ENCODE peak calls at places on chromosome 15, in six cellular contexts. G is A549, R is lower lobe of right lung, L is GM20000, F is neural crest cell, I is HFF-Myc. W is an unnamed sample.

GRCh38 chr15:65189102-65189740 is 4.1 kb upstream of the CLPX start:
- DNase-seq in F (peak; percentile 26), G (peak; percentile 79), L (peak; percentile 65), R (no peak), I (no peak), W (no peak)

GRCh38 chr15:82139823-82140268 is 94.0 kb upstream of the MEX3B start:
- DNase-seq in G (peak; percentile 63), L (peak; percentile 25), R (no peak), I (no peak), F (no peak), W (no peak)

GRCh38 chr15:40558952-40559742 is 5.7 kb downstream of the CCDC32 start:
- DNase-seq in R (no peak), I (no peak), G (no peak), L (no peak), F (no peak), W (no peak)

GRCh38 chr15:70474682-70475438 is 288.5 kb downstream of the UACA start:
- DNase-seq in F (no peak), G (peak; percentile 90), I (no peak), L (no peak), R (peak; percentile 89), W (peak; percentile 79)

GRCh38 chr15:91894606-91895005 is 41.1 kb downstream of the SLCO3A1 start:
- DNase-seq in R (no peak), G (no peak), L (no peak), I (no peak), F (no peak), W (no peak)

GRCh38 chr15:70264014-70264492 is 166.3 kb upstream of the TLE3 start:
- DNase-seq in L (no peak), I (no peak), G (no peak), F (peak; percentile 38), R (no peak), W (no peak)

GRCh38 chr15:47750030-47750739 is 32.9 kb downstream of the SEMA6D start:
- DNase-seq in I (peak; percentile 40), F (no peak), G (no peak), R (no peak), L (no peak), W (no peak)

GRCh38 chr15:67779160-67780111 is 45.9 kb upstream of the SKOR1 start:
- DNase-seq in G (no peak), I (no peak), R (no peak), F (no peak), L (no peak), W (no peak)

GRCh38 chr15:45377630-45378148 is 655 bp downstream of the GATM start:
- DNase-seq in L (peak; percentile 23), I (no peak), R (no peak), G (no peak), F (no peak), W (no peak)

GRCh38 chr15:43958894-43959330 is 132.1 kb downstream of the WDR76 start:
- DNase-seq in G (no peak), L (no peak), I (no peak), R (no peak), F (no peak), W (no peak)

DNA sequence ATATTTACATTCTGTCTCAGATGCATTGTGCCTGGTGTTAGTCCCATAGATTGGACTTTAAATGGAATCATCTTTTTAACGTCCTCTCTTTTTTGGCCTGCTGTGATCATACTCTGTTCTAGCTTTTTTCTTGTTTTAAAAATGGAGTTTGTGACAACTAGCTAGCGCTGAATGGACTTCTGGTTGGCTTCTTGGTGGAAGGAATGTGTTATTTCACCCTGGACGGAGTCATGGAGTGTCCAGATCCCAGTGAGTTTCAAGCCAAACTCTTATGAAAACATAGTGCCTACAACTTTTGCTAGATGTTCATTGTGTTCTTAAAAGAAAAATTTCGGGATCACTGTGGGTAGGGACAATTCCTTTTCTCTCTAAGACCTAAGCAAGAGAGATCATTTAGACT is 192.6 kb downstream of the TCF12 start:
- DNase-seq in F (no peak), G (no peak), I (no peak), L (no peak), R (no peak), W (no peak)
- TF ChIP-seq CTCF in F (peak; percentile 31), G (no peak), I (no peak), L (no peak), R (no peak), W (peak; percentile 30)

GRCh38 chr15:60215225-60215963 is 182.4 kb downstream of the ANXA2 start:
- DNase-seq in G (no peak), I (no peak), L (no peak), F (no peak), R (no peak), W (no peak)
- TF ChIP-seq CTCF in G (no peak), I (no peak), L (no peak), F (no peak), R (no peak), W (no peak)

GRCh38 chr15:51971353-51972133 is at the start of gene LEO1:
- DNase-seq in I (peak; percentile 94), F (peak; percentile 86), L (peak; percentile 89), R (peak; percentile 92), G (peak; percentile 99), W (peak; percentile 95)
- TF ChIP-seq CTCF in I (peak; percentile 28), F (peak; percentile 58), L (no peak), R (peak; percentile 44), G (peak; percentile 51), W (peak; percentile 48)

GRCh38 chr15:90838544-90838943 is 29.8 kb upstream of the FURIN start:
- DNase-seq in L (no peak), R (no peak), I (no peak), G (no peak), F (no peak), W (no peak)
- TF ChIP-seq CTCF in L (no peak), R (no peak), I (no peak), G (no peak), F (no peak), W (no peak)

W was measured in ascending aorta.